ENCODE peak calls at places on chromosome 5, in five cellular contexts. U is neuronal stem cell, H is IMR-90, W is H9, S is mesendoderm. P is an unnamed sample.

GRCh38 chr5:61669531-61669930 is 337.5 kb downstream of the ZSWIM6 start:
- DNase-seq in U (no peak), W (no peak), H (no peak), S (no peak), P (no peak)

GRCh38 chr5:112419596-112420110 is 576 bp upstream of the EPB41L4A start:
- DNase-seq in S (peak), H (no peak), W (peak), U (peak), P (peak)

GRCh38 chr5:135467051-135467625 is 15.0 kb upstream of the TIFAB start:
- DNase-seq in U (no peak), W (no peak), H (no peak), S (no peak), P (no peak)

GRCh38 chr5:170104710-170105109 is 987 bp upstream of the FOXI1 start:
- DNase-seq in W (peak), U (no peak), S (no peak), H (no peak), P (no peak)

GRCh38 chr5:97375959-97376358 is 192.9 kb upstream of the RIOK2 start:
- DNase-seq in H (no peak), S (no peak), W (no peak), U (no peak), P (no peak)

GRCh38 chr5:57698785-57699184 is 216.2 kb upstream of the ACTBL2 start:
- DNase-seq in H (no peak), U (peak), S (peak), W (peak), P (no peak)

GRCh38 chr5:55385227-55385626 is 77.4 kb downstream of the MTREX start:
- DNase-seq in H (no peak), U (no peak), W (no peak), S (peak), P (no peak)

GRCh38 chr5:41509399-41510175 is 814 bp downstream of the PLCXD3 start:
- DNase-seq in U (no peak), W (peak), S (no peak), H (no peak), P (no peak)

GRCh38 chr5:170611446-170612088 is 107.7 kb downstream of the KCNIP1 start:
- DNase-seq in S (no peak), U (no peak), H (no peak), W (no peak), P (peak)

GRCh38 chr5:72474117-72474915 is 32.9 kb downstream of the ZNF366 start:
- DNase-seq in H (peak), W (no peak), S (no peak), U (no peak), P (no peak)

GRCh38 chr5:17412760-17413671 is 85.0 kb upstream of the TAF11L2 start:
- DNase-seq in U (no peak), H (no peak), S (peak), W (no peak), P (no peak)

GRCh38 chr5:102797485-102797884 is 42.4 kb downstream of the PAM start:
- DNase-seq in W (no peak), S (no peak), U (no peak), H (no peak), P (no peak)

GRCh38 chr5:150000261-150000989 is at the start of the genes HMGXB3 and TIGD6:
- DNase-seq in U (peak), S (peak), W (peak), H (peak), P (peak)

GRCh38 chr5:2724831-2725230 is 26.6 kb downstream of the IRX2 start:
- DNase-seq in S (no peak), W (peak), U (no peak), H (no peak), P (no peak)

GRCh38 chr5:111248571-111248970 is 24.4 kb downstream of the CAMK4 start:
- DNase-seq in S (no peak), U (no peak), W (no peak), H (no peak), P (peak)

GRCh38 chr5:165622864-165623536 is 2117.6 kb downstream of the MAT2B start:
- DNase-seq in W (no peak), H (no peak), S (no peak), U (no peak), P (peak)

GRCh38 chr5:155049569-155050383 is 36.2 kb downstream of the KIF4B start:
- DNase-seq in S (peak), U (no peak), W (peak), H (peak), P (peak)

GRCh38 chr5:36877667-36878420 is 1.3 kb downstream of the NIPBL start:
- DNase-seq in U (no peak), H (peak), S (peak), W (no peak), P (peak)

GRCh38 chr5:95035891-95036675 is 248.8 kb downstream of the MCTP1 start:
- DNase-seq in U (no peak), S (no peak), W (no peak), H (no peak), P (no peak)

GRCh38 chr5:43386960-43387362 is 25.2 kb downstream of the CCL28 start:
- DNase-seq in U (no peak), W (no peak), S (peak), H (peak), P (no peak)

GRCh38 chr5:133509742-133510079 is 102.6 kb downstream of the FSTL4 start:
- DNase-seq in W (no peak), H (no peak), U (no peak), S (no peak), P (no peak)

GRCh38 chr5:1540166-1540565 is 16.4 kb upstream of the LPCAT1 start:
- DNase-seq in S (no peak), U (no peak), H (no peak), W (peak), P (no peak)

GRCh38 chr5:179870403-179870903 is 11.8 kb upstream of the MRNIP start:
- DNase-seq in W (peak), U (no peak), S (peak), H (peak), P (peak)

DNA sequence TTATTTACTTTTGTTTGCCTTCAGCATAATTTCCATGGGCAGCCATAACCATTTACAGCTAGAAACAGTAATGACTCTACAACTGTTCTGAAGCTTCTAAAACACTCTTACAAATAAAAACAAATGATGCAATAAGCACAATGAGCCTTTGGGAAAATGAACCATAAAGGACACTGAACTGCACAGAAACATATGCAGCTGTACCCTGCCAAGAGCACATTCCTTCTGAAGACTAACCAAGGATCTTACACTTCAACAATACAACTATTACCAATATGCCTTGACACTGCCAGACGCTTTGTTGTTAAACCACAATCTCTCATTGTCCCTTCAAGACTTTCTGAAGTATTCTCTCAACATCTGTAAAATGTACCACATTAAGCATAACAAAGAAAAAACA is 104.2 kb upstream of the HMHB1 start:
- DNase-seq in W (no peak), H (no peak), U (no peak), S (no peak), P (no peak)
- H3K4ac ChIP-seq in W (no peak), H (no peak), U (no peak), S (no peak), P (no peak)

GRCh38 chr5:169029661-169030274 is 271.2 kb downstream of the SLIT3 start:
- DNase-seq in H (no peak), W (no peak), U (no peak), S (peak), P (no peak)
- H3K4ac ChIP-seq in H (no peak), W (no peak), U (no peak), S (no peak), P (no peak)

GRCh38 chr5:172450861-172451695 is 3.2 kb downstream of the SH3PXD2B start:
- DNase-seq in U (no peak), S (peak), W (peak), H (no peak), P (peak)

GRCh38 chr5:172451771-172452197 is 2.5 kb downstream of the SH3PXD2B start:
- DNase-seq in W (peak), U (no peak), S (peak), H (peak), P (peak)

GRCh38 chr5:172453986-172454354 is 355 bp downstream of the SH3PXD2B start:
- DNase-seq in H (no peak), S (peak), U (peak), W (peak), P (peak)

GRCh38 chr5:172453206-172453985 is 929 bp downstream of the SH3PXD2B start:
- DNase-seq in W (peak), S (peak), H (peak), U (peak), P (peak)

GRCh38 chr5:172452398-172453205 is 1.7 kb downstream of the SH3PXD2B start:
- DNase-seq in W (peak), U (no peak), H (peak), S (peak), P (peak)
- H3K4ac ChIP-seq in W (no peak), U (peak), H (peak), S (no peak), P (no peak)

GRCh38 chr5:122064992-122065391 is 13.1 kb downstream of the LOX start:
- DNase-seq in W (no peak), U (no peak), H (no peak), S (no peak), P (no peak)

GRCh38 chr5:122062205-122062604 is 15.9 kb downstream of the LOX start:
- DNase-seq in W (no peak), U (no peak), S (no peak), H (no peak), P (peak)

GRCh38 chr5:122067330-122067885 is 10.7 kb downstream of the LOX start:
- DNase-seq in W (peak), U (no peak), H (no peak), S (peak), P (no peak)

GRCh38 chr5:122063836-122064235 is 14.2 kb downstream of the LOX start:
- DNase-seq in W (no peak), H (peak), U (no peak), S (no peak), P (peak)
- H3K4ac ChIP-seq in W (no peak), H (no peak), U (no peak), S (no peak), P (no peak)

DNA sequence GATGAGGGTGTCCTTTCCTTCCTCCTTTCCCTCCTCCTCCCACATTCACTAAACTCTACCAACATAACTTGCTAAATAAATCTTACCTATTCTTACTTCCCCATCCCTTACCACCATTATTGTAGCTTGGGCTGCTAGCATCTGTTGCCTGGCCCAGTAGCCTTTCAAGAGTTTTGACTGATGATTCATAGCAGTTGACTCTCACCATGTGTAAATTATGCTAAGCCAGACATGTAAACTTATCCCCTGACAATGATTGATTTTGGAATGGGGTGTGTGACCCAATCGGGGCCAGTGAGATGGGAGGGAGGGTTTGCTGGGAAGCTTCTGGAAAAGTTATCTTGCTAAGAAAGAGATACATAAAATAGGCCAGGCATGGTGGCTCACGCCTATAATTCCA is 161.8 kb upstream of the SPRY4 start:
- DNase-seq in H (peak), U (no peak), S (no peak), W (no peak), P (peak)
- H3K4ac ChIP-seq in H (peak), U (no peak), S (no peak), W (no peak), P (peak)

DNA sequence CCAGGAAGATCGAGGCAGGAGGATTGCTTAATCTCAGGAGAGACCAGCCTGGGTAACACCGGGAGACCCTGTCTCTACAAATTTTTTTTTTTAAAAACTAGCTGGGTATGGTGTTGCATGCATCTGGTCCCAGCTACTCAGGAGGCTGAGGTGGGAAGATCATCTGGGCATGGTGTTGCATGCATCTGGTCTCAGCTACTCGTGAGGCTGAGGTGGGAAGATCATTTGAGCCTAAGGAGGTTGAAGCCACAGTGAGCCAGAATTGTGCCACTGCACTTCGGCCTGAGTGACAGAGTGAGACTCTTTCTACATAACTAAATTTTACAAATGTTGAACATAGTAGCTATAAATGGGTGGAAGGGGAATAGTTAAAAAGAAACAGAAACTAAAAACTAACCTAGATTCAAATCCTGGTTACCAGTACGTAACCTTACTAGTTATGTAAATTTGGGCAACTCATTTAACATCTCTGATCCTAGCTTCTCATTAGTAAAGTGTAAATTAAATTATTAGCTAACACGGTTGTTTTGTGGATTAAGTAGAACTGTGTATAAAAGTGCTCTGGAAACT is 41.7 kb downstream of the TMEM161B start:
- DNase-seq in S (no peak), U (no peak), H (no peak), W (no peak), P (no peak)
- H3K4ac ChIP-seq in S (no peak), U (no peak), H (no peak), W (no peak), P (no peak)

GRCh38 chr5:115626444-115626823 is 598 bp upstream of the TMED7 start:
- DNase-seq in W (no peak), U (no peak), H (peak), S (no peak), P (no peak)
- H3K4ac ChIP-seq in W (no peak), U (no peak), H (peak), S (peak), P (no peak)

GRCh38 chr5:115844321-115844817 is 2.6 kb downstream of the AP3S1 start:
- DNase-seq in S (no peak), U (no peak), H (no peak), W (no peak), P (no peak)

GRCh38 chr5:115842089-115842881 is 550 bp downstream of the AP3S1 start:
- DNase-seq in S (no peak), W (no peak), U (no peak), H (no peak), P (peak)

GRCh38 chr5:115843444-115844130 is 1.9 kb downstream of the AP3S1 start:
- DNase-seq in W (no peak), H (no peak), U (no peak), S (no peak), P (no peak)

GRCh38 chr5:115841382-115842088 is at the start of the genes AP3S1 and ATG12:
- DNase-seq in U (peak), H (peak), S (peak), W (peak), P (peak)

DNA sequence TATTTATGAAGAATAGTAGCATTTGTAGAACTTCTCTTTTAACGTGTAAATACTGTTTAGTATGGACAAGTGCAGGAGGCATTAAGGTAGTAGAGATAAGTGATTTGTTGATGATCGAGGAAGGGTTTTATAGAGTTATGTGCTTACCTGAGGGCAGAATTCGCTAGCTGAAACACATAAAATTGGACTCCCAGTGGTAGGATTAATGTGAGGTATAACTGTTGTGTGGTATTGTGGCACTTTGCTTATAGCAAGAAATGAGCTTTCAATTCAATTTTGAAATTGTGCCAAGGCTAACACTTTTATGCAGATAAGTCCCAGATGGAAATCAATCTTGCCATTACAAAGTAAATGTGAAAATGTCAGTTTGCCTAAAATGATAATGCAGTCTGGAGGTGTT is 1.2 kb downstream of the AP3S1 start:
- DNase-seq in W (no peak), S (no peak), U (no peak), H (no peak), P (no peak)
- H3K4ac ChIP-seq in W (no peak), S (no peak), U (no peak), H (no peak), P (no peak)